ENCODE peak calls at places on chromosome 9, in five cellular contexts. One of them, this sample, is unnamed.

GRCh38 chr9:105204416-105204815 is 40.0 kb upstream of the SLC44A1 start:
- DNase-seq in K562: no peak
- DNase-seq in GM12892: no peak
- DNase-seq in GM12878: no peak
- DNase-seq in SK-N-SH: no peak
- DNase-seq in this sample: no peak

GRCh38 chr9:110192531-110193326 is 15.2 kb downstream of the C9orf152 start:
- DNase-seq in K562: no peak
- DNase-seq in GM12892: no peak
- DNase-seq in GM12878: no peak
- DNase-seq in SK-N-SH: no peak
- DNase-seq in this sample: no peak

GRCh38 chr9:131289301-131290038 is at the start of gene PLPP7:
- DNase-seq in K562: peak; percentile 52
- DNase-seq in GM12892: peak; percentile 80
- DNase-seq in GM12878: no peak
- DNase-seq in SK-N-SH: peak; percentile 95
- DNase-seq in this sample: peak; percentile 58

GRCh38 chr9:131255731-131256197 is 20.5 kb downstream of the FAM78A start:
- DNase-seq in K562: no peak
- DNase-seq in GM12892: no peak
- DNase-seq in GM12878: no peak
- DNase-seq in SK-N-SH: no peak
- DNase-seq in this sample: no peak

GRCh38 chr9:121362813-121363585 is 7.1 kb downstream of the STOM start:
- DNase-seq in K562: no peak
- DNase-seq in GM12892: no peak
- DNase-seq in GM12878: no peak
- DNase-seq in SK-N-SH: no peak
- DNase-seq in this sample: no peak

GRCh38 chr9:83707518-83707767 is 315 bp downstream of the UBQLN1 start:
- DNase-seq in K562: no peak
- DNase-seq in GM12892: peak; percentile 12
- DNase-seq in GM12878: no peak
- DNase-seq in SK-N-SH: no peak
- DNase-seq in this sample: no peak

GRCh38 chr9:13491493-13492424 is 212.3 kb upstream of the MPDZ start:
- DNase-seq in K562: no peak
- DNase-seq in GM12892: no peak
- DNase-seq in GM12878: no peak
- DNase-seq in SK-N-SH: no peak
- DNase-seq in this sample: no peak

GRCh38 chr9:32385135-32385884 is 867 bp downstream of the ACO1 start:
- DNase-seq in K562: no peak
- DNase-seq in GM12892: no peak
- DNase-seq in GM12878: no peak
- DNase-seq in SK-N-SH: no peak
- DNase-seq in this sample: no peak

GRCh38 chr9:89387970-89388867 is 69.9 kb downstream of the SECISBP2 start:
- DNase-seq in K562: no peak
- DNase-seq in GM12892: no peak
- DNase-seq in GM12878: no peak
- DNase-seq in SK-N-SH: no peak
- DNase-seq in this sample: no peak

GRCh38 chr9:137217276-137218211 is 4.5 kb downstream of the RNF208 start:
- DNase-seq in K562: peak; percentile 84
- DNase-seq in GM12892: no peak
- DNase-seq in GM12878: no peak
- DNase-seq in SK-N-SH: no peak
- DNase-seq in this sample: no peak

GRCh38 chr9:89408628-89409101 is 89.2 kb downstream of the SEMA4D start:
- DNase-seq in K562: no peak
- DNase-seq in GM12892: no peak
- DNase-seq in GM12878: no peak
- DNase-seq in SK-N-SH: no peak
- DNase-seq in this sample: no peak

GRCh38 chr9:92637886-92638620 is 31.9 kb downstream of the IPPK start:
- DNase-seq in K562: no peak
- DNase-seq in GM12892: no peak
- DNase-seq in GM12878: no peak
- DNase-seq in SK-N-SH: no peak
- DNase-seq in this sample: no peak

GRCh38 chr9:93682155-93682968 is 106.0 kb downstream of the PHF2 start:
- DNase-seq in K562: peak; percentile 79
- DNase-seq in GM12892: peak; percentile 63
- DNase-seq in GM12878: no peak
- DNase-seq in SK-N-SH: peak; percentile 85
- DNase-seq in this sample: peak; percentile 76

GRCh38 chr9:75117572-75117971 is 29.3 kb downstream of the OSTF1 start:
- DNase-seq in K562: no peak
- DNase-seq in GM12892: no peak
- DNase-seq in GM12878: no peak
- DNase-seq in SK-N-SH: no peak
- DNase-seq in this sample: no peak

GRCh38 chr9:98614941-98615340 is 93.8 kb downstream of the GABBR2 start:
- DNase-seq in K562: no peak
- DNase-seq in GM12892: no peak
- DNase-seq in GM12878: no peak
- DNase-seq in SK-N-SH: no peak
- DNase-seq in this sample: no peak

GRCh38 chr9:101172671-101173070 is 144.1 kb downstream of the PLPPR1 start:
- DNase-seq in K562: no peak
- DNase-seq in GM12892: no peak
- DNase-seq in GM12878: no peak
- DNase-seq in SK-N-SH: no peak
- DNase-seq in this sample: no peak

GRCh38 chr9:28774433-28775029 is 1201.2 kb upstream of the C9orf72 start:
- DNase-seq in K562: no peak
- DNase-seq in GM12892: no peak
- DNase-seq in GM12878: no peak
- DNase-seq in SK-N-SH: peak; percentile 34
- DNase-seq in this sample: no peak

GRCh38 chr9:95018099-95018927 is 291.8 kb downstream of the AOPEP start:
- DNase-seq in K562: no peak
- DNase-seq in GM12892: no peak
- DNase-seq in GM12878: no peak
- DNase-seq in SK-N-SH: no peak
- DNase-seq in this sample: no peak

GRCh38 chr9:75168270-75169185 is 80.2 kb downstream of the OSTF1 start:
- DNase-seq in K562: no peak
- DNase-seq in GM12892: no peak
- DNase-seq in GM12878: no peak
- DNase-seq in SK-N-SH: no peak
- DNase-seq in this sample: no peak

GRCh38 chr9:20477940-20478620 is 144.2 kb downstream of the MLLT3 start:
- DNase-seq in K562: no peak
- DNase-seq in GM12892: no peak
- DNase-seq in GM12878: peak; percentile 37
- DNase-seq in SK-N-SH: no peak
- DNase-seq in this sample: no peak

GRCh38 chr9:93902780-93903655 is 52.1 kb downstream of the BARX1 start:
- DNase-seq in K562: no peak
- DNase-seq in GM12892: no peak
- DNase-seq in GM12878: no peak
- DNase-seq in SK-N-SH: no peak
- DNase-seq in this sample: no peak

GRCh38 chr9:83957029-83957513 is 22.9 kb downstream of the HNRNPK start:
- DNase-seq in K562: no peak
- DNase-seq in GM12892: no peak
- DNase-seq in GM12878: no peak
- DNase-seq in SK-N-SH: no peak
- DNase-seq in this sample: no peak

GRCh38 chr9:3963266-3964019 is 336.4 kb downstream of the GLIS3 start:
- DNase-seq in K562: no peak
- DNase-seq in GM12892: no peak
- DNase-seq in GM12878: no peak
- DNase-seq in SK-N-SH: no peak
- DNase-seq in this sample: no peak

GRCh38 chr9:69885474-69885929 is 64.9 kb downstream of the CFAP95 start:
- DNase-seq in K562: no peak
- DNase-seq in GM12892: no peak
- DNase-seq in GM12878: no peak
- DNase-seq in SK-N-SH: no peak
- DNase-seq in this sample: no peak

GRCh38 chr9:88587885-88588628 is 53.1 kb downstream of the NXNL2 start:
- DNase-seq in K562: no peak
- DNase-seq in GM12892: no peak
- DNase-seq in GM12878: no peak
- DNase-seq in SK-N-SH: no peak
- DNase-seq in this sample: no peak

GRCh38 chr9:127543221-127543620 is 68.9 kb upstream of the STXBP1 start:
- DNase-seq in K562: no peak
- DNase-seq in GM12892: no peak
- DNase-seq in GM12878: no peak
- DNase-seq in SK-N-SH: no peak
- DNase-seq in this sample: no peak

GRCh38 chr9:92911496-92912475 is 33.9 kb upstream of the ZNF484 start:
- DNase-seq in K562: no peak
- DNase-seq in GM12892: no peak
- DNase-seq in GM12878: no peak
- DNase-seq in SK-N-SH: no peak
- DNase-seq in this sample: no peak

GRCh38 chr9:136015656-136016055 is 54.5 kb upstream of the UBAC1 start:
- DNase-seq in K562: no peak
- DNase-seq in GM12892: no peak
- DNase-seq in GM12878: no peak
- DNase-seq in SK-N-SH: peak; percentile 19
- DNase-seq in this sample: no peak
- TF ChIP-seq TAF1 in K562: no peak
- TF ChIP-seq TAF1 in GM12892: no peak
- TF ChIP-seq TAF1 in GM12878: no peak
- TF ChIP-seq TAF1 in SK-N-SH: no peak
- TF ChIP-seq TAF1 in this sample: no peak

GRCh38 chr9:130159814-130160670 is 12.2 kb upstream of the NCS1 start:
- DNase-seq in K562: no peak
- DNase-seq in GM12892: no peak
- DNase-seq in GM12878: no peak
- DNase-seq in SK-N-SH: no peak
- DNase-seq in this sample: no peak
- TF ChIP-seq TAF1 in K562: no peak
- TF ChIP-seq TAF1 in GM12892: no peak
- TF ChIP-seq TAF1 in GM12878: no peak
- TF ChIP-seq TAF1 in SK-N-SH: no peak
- TF ChIP-seq TAF1 in this sample: no peak

DNA sequence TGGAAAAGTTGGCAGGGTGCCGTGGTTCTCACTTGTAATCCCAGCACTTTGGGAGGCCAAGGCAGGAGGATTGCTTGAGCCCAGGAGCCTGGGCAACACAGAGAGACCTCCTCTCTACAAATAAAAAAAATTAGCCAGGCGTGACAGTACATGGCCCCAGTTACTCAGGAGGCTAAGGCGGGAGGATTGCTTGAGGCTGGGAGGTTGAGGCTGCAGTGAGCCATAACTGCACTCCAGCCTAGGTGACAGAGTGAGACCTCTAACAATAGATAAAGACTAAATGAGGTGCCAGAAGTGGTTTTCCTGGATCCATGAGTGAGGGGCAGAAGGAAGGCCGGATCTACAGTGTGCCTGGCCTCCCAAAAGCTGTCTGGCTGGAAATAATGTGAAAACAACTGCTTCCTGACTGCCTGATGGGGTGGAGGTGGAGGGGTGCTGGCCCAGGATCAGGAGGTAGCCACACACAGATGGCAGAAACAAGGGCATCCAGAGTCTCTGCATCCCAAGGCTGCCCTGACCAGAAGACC is 4.1 kb downstream of the SHB start:
- DNase-seq in K562: no peak
- DNase-seq in GM12892: no peak
- DNase-seq in GM12878: no peak
- DNase-seq in SK-N-SH: no peak
- DNase-seq in this sample: no peak
- TF ChIP-seq TAF1 in K562: no peak
- TF ChIP-seq TAF1 in GM12892: no peak
- TF ChIP-seq TAF1 in GM12878: no peak
- TF ChIP-seq TAF1 in SK-N-SH: no peak
- TF ChIP-seq TAF1 in this sample: no peak

GRCh38 chr9:135482015-135482754 is 2.6 kb downstream of the PPP1R26 start:
- DNase-seq in K562: no peak
- DNase-seq in GM12892: no peak
- DNase-seq in GM12878: no peak
- DNase-seq in SK-N-SH: no peak
- DNase-seq in this sample: no peak

GRCh38 chr9:135479469-135480052 is at the start of gene PPP1R26:
- DNase-seq in K562: peak; percentile 83
- DNase-seq in GM12892: no peak
- DNase-seq in GM12878: no peak
- DNase-seq in SK-N-SH: peak; percentile 94
- DNase-seq in this sample: no peak

GRCh38 chr9:135478858-135479468 is 619 bp upstream of the PPP1R26 start:
- DNase-seq in K562: peak; percentile 50
- DNase-seq in GM12892: no peak
- DNase-seq in GM12878: no peak
- DNase-seq in SK-N-SH: peak; percentile 80
- DNase-seq in this sample: no peak

GRCh38 chr9:135480071-135480941 is 724 bp downstream of the PPP1R26 start:
- DNase-seq in K562: peak; percentile 57
- DNase-seq in GM12892: no peak
- DNase-seq in GM12878: no peak
- DNase-seq in SK-N-SH: peak; percentile 82
- DNase-seq in this sample: no peak

DNA sequence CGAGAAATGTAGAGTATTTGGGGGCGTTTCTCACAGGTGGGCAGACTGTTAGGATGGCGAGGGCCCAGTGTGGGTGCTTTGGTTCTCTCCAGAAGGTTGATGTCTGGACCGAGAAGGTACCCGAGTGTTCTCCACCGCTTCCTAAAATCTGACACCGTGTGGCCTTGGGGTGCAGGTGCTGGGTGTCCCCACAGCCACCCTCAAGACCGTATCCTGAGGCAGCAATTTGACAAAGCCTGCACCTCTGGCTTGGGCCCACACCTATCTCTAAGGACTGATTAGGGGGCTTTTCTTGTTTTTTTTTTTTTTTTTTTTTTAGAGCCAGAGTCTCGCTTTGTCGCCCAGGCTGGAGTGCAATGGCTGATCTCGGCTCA is 1.3 kb downstream of the PPP1R26 start:
- DNase-seq in K562: no peak
- DNase-seq in GM12892: no peak
- DNase-seq in GM12878: no peak
- DNase-seq in SK-N-SH: no peak
- DNase-seq in this sample: no peak
- TF ChIP-seq TAF1 in K562: no peak
- TF ChIP-seq TAF1 in GM12892: no peak
- TF ChIP-seq TAF1 in GM12878: no peak
- TF ChIP-seq TAF1 in SK-N-SH: no peak
- TF ChIP-seq TAF1 in this sample: no peak

DNA sequence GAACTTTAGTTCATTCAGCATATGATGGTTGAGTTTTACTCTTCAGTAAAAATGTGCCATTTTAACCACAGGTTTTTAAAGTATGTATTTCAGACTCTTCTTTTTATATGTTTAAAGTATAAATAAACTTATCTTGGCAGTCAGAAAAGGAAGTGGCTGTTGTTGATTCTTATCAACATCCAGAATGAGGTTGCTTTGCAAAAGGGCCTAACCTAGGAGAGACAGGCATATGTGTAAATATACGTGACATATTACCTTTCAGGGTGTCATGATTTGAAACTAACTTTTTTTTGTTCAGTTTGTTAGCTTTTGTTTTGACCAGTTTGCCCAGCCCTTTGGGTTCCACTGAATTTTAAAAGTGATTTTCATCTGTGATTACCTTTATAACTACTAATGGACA is 7.4 kb downstream of the SMARCA2 start:
- DNase-seq in K562: no peak
- DNase-seq in GM12892: no peak
- DNase-seq in GM12878: no peak
- DNase-seq in SK-N-SH: no peak
- DNase-seq in this sample: no peak
- TF ChIP-seq TAF1 in K562: no peak
- TF ChIP-seq TAF1 in GM12892: no peak
- TF ChIP-seq TAF1 in GM12878: no peak
- TF ChIP-seq TAF1 in SK-N-SH: no peak
- TF ChIP-seq TAF1 in this sample: no peak

This sample was measured in GM12891.